ENCODE peak calls at places on chromosomes 2 and 18, in seven cellular contexts. One of them, this sample, is unnamed.
A peak's percentile ranks its signal among the peaks of the same experiment; 100 is the strongest.

GRCh38 chr2:21928292-21928691 is 804.5 kb downstream of the TDRD15 start:
- DNase-seq in breast epithelium: no peak
- DNase-seq in prostate gland: no peak
- DNase-seq in suprapubic skin: no peak
- DNase-seq in ovary: no peak
- DNase-seq in cardiac fibroblast: no peak
- DNase-seq in IMR-90: peak; percentile 5
- DNase-seq in this sample: no peak

GRCh38 chr2:240443891-240444301 is 8.4 kb downstream of the GPC1 start:
- DNase-seq in cardiac fibroblast: no peak
- DNase-seq in ovary: no peak
- DNase-seq in breast epithelium: no peak
- DNase-seq in IMR-90: peak; percentile 12
- DNase-seq in prostate gland: no peak
- DNase-seq in suprapubic skin: no peak
- DNase-seq in this sample: no peak

GRCh38 chr2:142935563-142936089 is 58.2 kb downstream of the KYNU start:
- DNase-seq in prostate gland: no peak
- DNase-seq in ovary: no peak
- DNase-seq in cardiac fibroblast: no peak
- DNase-seq in suprapubic skin: no peak
- DNase-seq in breast epithelium: no peak
- DNase-seq in IMR-90: no peak
- DNase-seq in this sample: no peak

GRCh38 chr18:58417752-58418151 is 211.1 kb downstream of the ALPK2 start:
- DNase-seq in ovary: no peak
- DNase-seq in IMR-90: peak; percentile 59
- DNase-seq in breast epithelium: peak; percentile 54
- DNase-seq in prostate gland: peak; percentile 54
- DNase-seq in suprapubic skin: no peak
- DNase-seq in cardiac fibroblast: peak; percentile 67
- DNase-seq in this sample: no peak

GRCh38 chr2:232203936-232204335 is 174.6 kb upstream of the ALPP start:
- DNase-seq in prostate gland: no peak
- DNase-seq in ovary: no peak
- DNase-seq in cardiac fibroblast: no peak
- DNase-seq in IMR-90: no peak
- DNase-seq in breast epithelium: no peak
- DNase-seq in suprapubic skin: no peak
- DNase-seq in this sample: no peak

GRCh38 chr2:213022987-213023386 is 128.4 kb downstream of the IKZF2 start:
- DNase-seq in prostate gland: no peak
- DNase-seq in breast epithelium: no peak
- DNase-seq in IMR-90: no peak
- DNase-seq in suprapubic skin: no peak
- DNase-seq in ovary: no peak
- DNase-seq in cardiac fibroblast: no peak
- DNase-seq in this sample: no peak

GRCh38 chr2:70420005-70420580 is 118.2 kb upstream of the FAM136A start:
- DNase-seq in IMR-90: no peak
- DNase-seq in suprapubic skin: no peak
- DNase-seq in ovary: no peak
- DNase-seq in prostate gland: peak; percentile 13
- DNase-seq in cardiac fibroblast: no peak
- DNase-seq in breast epithelium: peak; percentile 46
- DNase-seq in this sample: no peak

GRCh38 chr2:222655406-222655747 is 515 bp downstream of the FARSB start:
- DNase-seq in prostate gland: no peak
- DNase-seq in ovary: no peak
- DNase-seq in IMR-90: peak; percentile 23
- DNase-seq in breast epithelium: no peak
- DNase-seq in cardiac fibroblast: no peak
- DNase-seq in suprapubic skin: no peak
- DNase-seq in this sample: no peak

GRCh38 chr2:191696001-191696400 is 18.1 kb downstream of the NABP1 start:
- DNase-seq in cardiac fibroblast: peak; percentile 89
- DNase-seq in breast epithelium: no peak
- DNase-seq in prostate gland: no peak
- DNase-seq in IMR-90: peak; percentile 97
- DNase-seq in suprapubic skin: no peak
- DNase-seq in ovary: no peak
- DNase-seq in this sample: peak; percentile 43

GRCh38 chr18:57466745-57467144 is 31.6 kb downstream of the ONECUT2 start:
- DNase-seq in IMR-90: no peak
- DNase-seq in prostate gland: no peak
- DNase-seq in cardiac fibroblast: no peak
- DNase-seq in suprapubic skin: no peak
- DNase-seq in breast epithelium: no peak
- DNase-seq in ovary: no peak
- DNase-seq in this sample: no peak

GRCh38 chr2:200619275-200619674 is 33.5 kb downstream of the AOX1 start:
- DNase-seq in breast epithelium: no peak
- DNase-seq in suprapubic skin: no peak
- DNase-seq in cardiac fibroblast: no peak
- DNase-seq in IMR-90: peak; percentile 42
- DNase-seq in ovary: peak; percentile 22
- DNase-seq in prostate gland: no peak
- DNase-seq in this sample: no peak

GRCh38 chr18:23284629-23285028 is 149.3 kb downstream of the CABLES1 start:
- DNase-seq in prostate gland: no peak
- DNase-seq in breast epithelium: no peak
- DNase-seq in suprapubic skin: no peak
- DNase-seq in ovary: no peak
- DNase-seq in cardiac fibroblast: no peak
- DNase-seq in IMR-90: no peak
- DNase-seq in this sample: no peak

GRCh38 chr2:118059919-118060478 is 28.3 kb upstream of the INSIG2 start:
- DNase-seq in ovary: no peak
- DNase-seq in breast epithelium: no peak
- DNase-seq in prostate gland: no peak
- DNase-seq in IMR-90: peak; percentile 74
- DNase-seq in suprapubic skin: no peak
- DNase-seq in cardiac fibroblast: peak; percentile 72
- DNase-seq in this sample: no peak

GRCh38 chr2:233083782-233084181 is 23.6 kb downstream of the INPP5D start:
- DNase-seq in breast epithelium: no peak
- DNase-seq in IMR-90: no peak
- DNase-seq in ovary: no peak
- DNase-seq in prostate gland: no peak
- DNase-seq in cardiac fibroblast: no peak
- DNase-seq in suprapubic skin: no peak
- DNase-seq in this sample: no peak

GRCh38 chr2:148721520-148721931 is 77.0 kb downstream of the EPC2 start:
- DNase-seq in suprapubic skin: no peak
- DNase-seq in IMR-90: peak; percentile 11
- DNase-seq in ovary: no peak
- DNase-seq in breast epithelium: no peak
- DNase-seq in prostate gland: no peak
- DNase-seq in cardiac fibroblast: peak; percentile 13
- DNase-seq in this sample: no peak

GRCh38 chr2:47002031-47002430 is 86.4 kb upstream of the MCFD2 start:
- DNase-seq in suprapubic skin: no peak
- DNase-seq in ovary: no peak
- DNase-seq in prostate gland: no peak
- DNase-seq in cardiac fibroblast: no peak
- DNase-seq in breast epithelium: no peak
- DNase-seq in IMR-90: no peak
- DNase-seq in this sample: no peak

GRCh38 chr2:10137053-10137843 is 14.7 kb downstream of the RRM2 start:
- DNase-seq in IMR-90: no peak
- DNase-seq in cardiac fibroblast: no peak
- DNase-seq in ovary: no peak
- DNase-seq in suprapubic skin: peak; percentile 44
- DNase-seq in breast epithelium: no peak
- DNase-seq in prostate gland: no peak
- DNase-seq in this sample: no peak

GRCh38 chr18:24672165-24672950 is 211.9 kb downstream of the HRH4 start:
- DNase-seq in prostate gland: no peak
- DNase-seq in breast epithelium: no peak
- DNase-seq in IMR-90: peak; percentile 39
- DNase-seq in ovary: no peak
- DNase-seq in cardiac fibroblast: no peak
- DNase-seq in suprapubic skin: no peak
- DNase-seq in this sample: no peak

GRCh38 chr2:108165750-108166149 is 74.0 kb upstream of the SULT1C3 start:
- DNase-seq in prostate gland: no peak
- DNase-seq in IMR-90: no peak
- DNase-seq in cardiac fibroblast: no peak
- DNase-seq in breast epithelium: no peak
- DNase-seq in suprapubic skin: no peak
- DNase-seq in ovary: no peak
- DNase-seq in this sample: no peak

GRCh38 chr2:23661276-23662050 is 265.5 kb downstream of the ATAD2B start:
- DNase-seq in prostate gland: no peak
- DNase-seq in cardiac fibroblast: no peak
- DNase-seq in breast epithelium: no peak
- DNase-seq in ovary: no peak
- DNase-seq in suprapubic skin: no peak
- DNase-seq in IMR-90: no peak
- DNase-seq in this sample: no peak

GRCh38 chr2:23664069-23664788 is 262.7 kb downstream of the ATAD2B start:
- DNase-seq in cardiac fibroblast: no peak
- DNase-seq in breast epithelium: no peak
- DNase-seq in IMR-90: no peak
- DNase-seq in prostate gland: no peak
- DNase-seq in ovary: no peak
- DNase-seq in suprapubic skin: no peak
- DNase-seq in this sample: no peak

GRCh38 chr2:23662466-23662865 is 264.5 kb downstream of the ATAD2B start:
- DNase-seq in IMR-90: no peak
- DNase-seq in ovary: no peak
- DNase-seq in prostate gland: no peak
- DNase-seq in suprapubic skin: no peak
- DNase-seq in cardiac fibroblast: no peak
- DNase-seq in breast epithelium: no peak
- DNase-seq in this sample: no peak

GRCh38 chr2:23663730-23664005 is 263.3 kb downstream of the ATAD2B start:
- DNase-seq in ovary: no peak
- DNase-seq in suprapubic skin: no peak
- DNase-seq in cardiac fibroblast: no peak
- DNase-seq in breast epithelium: no peak
- DNase-seq in prostate gland: no peak
- DNase-seq in IMR-90: no peak
- DNase-seq in this sample: no peak

GRCh38 chr2:23662941-23663729 is 263.8 kb downstream of the ATAD2B start:
- DNase-seq in cardiac fibroblast: no peak
- DNase-seq in IMR-90: no peak
- DNase-seq in suprapubic skin: no peak
- DNase-seq in breast epithelium: no peak
- DNase-seq in ovary: peak; percentile 65
- DNase-seq in prostate gland: peak; percentile 22
- DNase-seq in this sample: no peak
- H3K4me3 ChIP-seq in cardiac fibroblast: peak overlapping the region; percentile 11
- H3K4me3 ChIP-seq in IMR-90: no peak overlapping the region
- H3K4me3 ChIP-seq in suprapubic skin: peak overlapping the region; percentile 43
- H3K4me3 ChIP-seq in breast epithelium: peak overlapping the region; percentile 20
- H3K4me3 ChIP-seq in ovary: peak overlapping the region; percentile 13
- H3K4me3 ChIP-seq in prostate gland: peak overlapping the region; percentile 14
- H3K4me3 ChIP-seq in this sample: no peak overlapping the region

DNA sequence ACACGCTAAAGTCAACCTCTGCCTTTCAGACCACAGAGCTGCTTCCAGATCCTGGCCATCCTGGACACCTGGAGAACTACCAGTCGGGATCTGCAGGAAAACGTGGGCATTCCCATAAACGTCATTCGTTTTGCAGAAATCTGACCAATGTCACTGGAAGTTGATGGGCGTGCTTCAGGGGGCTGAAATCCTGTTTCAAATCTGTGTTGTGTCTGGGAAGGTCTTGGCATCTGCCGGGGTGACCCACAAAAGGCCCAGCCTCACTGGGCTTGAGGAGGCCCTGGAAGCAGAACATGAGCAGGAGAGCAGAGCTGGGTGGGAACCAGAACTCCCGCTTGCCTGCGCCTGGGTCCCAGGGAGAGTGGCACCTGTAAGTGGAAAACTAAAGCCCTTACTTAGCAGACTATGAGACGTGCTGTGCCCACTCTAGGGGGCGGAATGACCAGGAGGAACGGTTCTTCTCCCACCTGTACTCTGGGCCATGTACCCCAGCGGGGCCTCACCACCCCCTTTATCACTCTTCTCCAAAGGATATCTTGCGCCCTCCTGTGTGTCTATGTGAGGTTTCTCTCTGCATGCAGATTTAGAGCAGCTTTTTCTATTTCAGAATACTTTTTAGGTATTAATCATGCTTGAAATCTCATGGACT is 200.9 kb downstream of the FAM210A start:
- DNase-seq in prostate gland: no peak
- DNase-seq in breast epithelium: peak; percentile 2
- DNase-seq in IMR-90: no peak
- DNase-seq in cardiac fibroblast: no peak
- DNase-seq in suprapubic skin: peak; percentile 50
- DNase-seq in ovary: no peak
- DNase-seq in this sample: no peak
- TF ChIP-seq CTCF in prostate gland: no peak
- TF ChIP-seq CTCF in breast epithelium: no peak
- TF ChIP-seq CTCF in IMR-90: no peak
- TF ChIP-seq CTCF in cardiac fibroblast: no peak
- TF ChIP-seq CTCF in suprapubic skin: no peak
- TF ChIP-seq CTCF in ovary: no peak
- TF ChIP-seq CTCF in this sample: no peak

GRCh38 chr2:27544143-27544821 is 38.6 kb upstream of the ZNF512 start:
- DNase-seq in suprapubic skin: no peak
- DNase-seq in prostate gland: no peak
- DNase-seq in breast epithelium: no peak
- DNase-seq in ovary: no peak
- DNase-seq in IMR-90: no peak
- DNase-seq in cardiac fibroblast: no peak
- DNase-seq in this sample: no peak
- H3K4me3 ChIP-seq in suprapubic skin: no peak overlapping the region
- H3K4me3 ChIP-seq in prostate gland: no peak overlapping the region
- H3K4me3 ChIP-seq in breast epithelium: no peak overlapping the region
- H3K4me3 ChIP-seq in ovary: no peak overlapping the region
- H3K4me3 ChIP-seq in IMR-90: no peak overlapping the region
- H3K4me3 ChIP-seq in cardiac fibroblast: no peak overlapping the region
- H3K4me3 ChIP-seq in this sample: no peak overlapping the region

DNA sequence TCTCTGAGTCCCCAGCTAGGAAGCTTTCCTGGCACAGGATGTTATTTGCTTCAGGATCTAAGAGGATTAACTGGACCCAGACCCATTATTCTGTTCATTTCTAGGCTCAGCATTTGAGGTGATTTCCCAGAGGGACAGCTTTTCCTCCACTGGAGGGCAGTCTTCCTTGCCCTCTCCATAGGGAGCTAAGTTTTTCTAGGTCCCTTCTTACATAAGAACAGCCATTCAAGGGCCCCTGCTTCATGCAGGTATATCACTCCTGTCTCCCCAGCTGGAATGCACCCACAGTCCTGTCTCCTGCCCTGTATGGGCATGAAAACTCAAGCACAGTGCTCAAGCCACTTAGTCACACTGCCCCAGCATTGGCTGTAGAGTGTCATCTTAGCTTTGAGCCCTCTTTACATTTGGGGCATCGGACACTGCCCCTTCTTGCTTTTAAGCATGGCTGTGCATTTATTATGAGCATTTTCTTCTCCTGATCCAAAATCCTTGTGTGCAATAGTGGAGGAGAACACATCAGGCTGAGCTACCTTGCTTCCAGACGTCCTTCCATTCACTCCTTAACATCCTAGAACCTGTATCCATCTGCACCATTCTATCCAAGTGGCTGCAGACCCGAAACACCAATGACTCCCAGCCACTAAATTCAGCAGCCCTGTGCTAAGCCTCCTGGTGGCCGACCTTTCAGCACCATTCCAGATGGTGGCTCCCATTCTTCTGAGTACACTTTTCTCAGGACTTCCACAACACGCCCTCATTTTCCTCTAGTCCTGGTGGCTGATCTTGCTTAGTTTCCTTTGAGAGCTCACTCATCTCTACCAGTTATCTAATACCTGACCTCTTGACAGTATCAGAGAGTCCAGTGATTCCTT is 80.0 kb downstream of the COPS8 start:
- DNase-seq in breast epithelium: no peak
- DNase-seq in prostate gland: no peak
- DNase-seq in ovary: no peak
- DNase-seq in suprapubic skin: no peak
- DNase-seq in cardiac fibroblast: peak; percentile 63
- DNase-seq in IMR-90: peak; percentile 69
- DNase-seq in this sample: no peak
- TF ChIP-seq CTCF in breast epithelium: no peak
- TF ChIP-seq CTCF in prostate gland: peak; percentile 39
- TF ChIP-seq CTCF in ovary: no peak
- TF ChIP-seq CTCF in suprapubic skin: no peak
- TF ChIP-seq CTCF in cardiac fibroblast: peak; percentile 71
- TF ChIP-seq CTCF in IMR-90: peak; percentile 61
- TF ChIP-seq CTCF in this sample: peak; percentile 17

This sample was measured in lung.